ENCODE peak calls at places on chromosome 21, in ten cellular contexts. D is D341Med; B is nucleus accumbens; H is stimulated activated CD8-positive, alpha-beta memory T cell treated with anti-CD3 and anti-CD28 coated beads, Interleukin-7, amount 100 ng/mL, for 4 hours; Z is fibroblast of the conjunctiva; N is lung; T is Right ventricle myocardium superior; A is stimulated activated CD4-positive, alpha-beta T cell treated with anti-CD3 and anti-CD28 coated beads, Interleukin-15, amount 100 ng/mL, for 1 hour; X is H9; F is omental fat pad. V is an unnamed sample.

GRCh38 chr21:14452031-14452778 is 69.3 kb upstream of the HSPA13 start:
- DNase-seq in D (no peak), B (no peak), H (no peak), Z (no peak), N (no peak), T (no peak), A (no peak), X (no peak), F (no peak), V (no peak)

GRCh38 chr21:21200103-21200938 is 202.1 kb downstream of the NCAM2 start:
- DNase-seq in D (no peak), B (no peak), H (peak; percentile 7), Z (peak; percentile 96), N (peak; percentile 34), T (peak; percentile 48), A (no peak), X (no peak), F (peak; percentile 55), V (peak; percentile 19)

GRCh38 chr21:38478782-38479181 is 19.5 kb downstream of the ERG start:
- DNase-seq in D (no peak), B (no peak), H (no peak), Z (no peak), N (no peak), T (no peak), A (no peak), X (no peak), F (no peak), V (no peak)

GRCh38 chr21:26715878-26716506 is 129.2 kb downstream of the ADAMTS1 start:
- DNase-seq in D (peak; percentile 78), B (peak; percentile 30), H (no peak), Z (peak; percentile 29), N (no peak), T (no peak), A (no peak), X (peak; percentile 79), F (no peak), V (peak; percentile 5)

GRCh38 chr21:41755934-41756773 is 10.7 kb downstream of the RIPK4 start:
- DNase-seq in D (no peak), B (no peak), H (no peak), Z (no peak), N (no peak), T (peak; percentile 26), A (no peak), X (no peak), F (no peak), V (no peak)

GRCh38 chr21:32306021-32306780 is 7.5 kb downstream of the MRAP start:
- DNase-seq in D (no peak), B (peak; percentile 82), H (no peak), Z (no peak), N (no peak), T (no peak), A (no peak), X (peak; percentile 96), F (no peak), V (no peak)

GRCh38 chr21:39175154-39175553 is 8.1 kb downstream of the PSMG1 start:
- DNase-seq in D (no peak), B (no peak), H (no peak), Z (no peak), N (no peak), T (no peak), A (no peak), X (no peak), F (no peak), V (no peak)

GRCh38 chr21:38774152-38774551 is 31.6 kb upstream of the ETS2 start:
- DNase-seq in D (no peak), B (no peak), H (no peak), Z (no peak), N (no peak), T (no peak), A (no peak), X (no peak), F (no peak), V (no peak)

GRCh38 chr21:38929652-38930051 is 123.9 kb downstream of the ETS2 start:
- DNase-seq in D (no peak), B (no peak), H (no peak), Z (no peak), N (no peak), T (no peak), A (no peak), X (no peak), F (no peak), V (no peak)

GRCh38 chr21:43808367-43808766 is 19.0 kb downstream of the RRP1 start:
- DNase-seq in D (no peak), B (no peak), H (no peak), Z (no peak), N (no peak), T (no peak), A (no peak), X (no peak), F (no peak), V (no peak)

GRCh38 chr21:39317134-39318090 is 4.0 kb upstream of the BRWD1 start:
- DNase-seq in D (no peak), B (peak; percentile 17), H (no peak), Z (no peak), N (no peak), T (no peak), A (no peak), X (no peak), F (no peak), V (no peak)

GRCh38 chr21:43367296-43367695 is 59.6 kb downstream of the SIK1 start:
- DNase-seq in D (no peak), B (no peak), H (no peak), Z (no peak), N (no peak), T (no peak), A (no peak), X (no peak), F (no peak), V (no peak)

GRCh38 chr21:46402421-46402820 is 56.3 kb upstream of the DIP2A start:
- DNase-seq in D (no peak), B (no peak), H (no peak), Z (no peak), N (no peak), T (peak; percentile 11), A (no peak), X (no peak), F (no peak), V (no peak)

GRCh38 chr21:25369524-25370300 is 237.6 kb downstream of the MRPL39 start:
- DNase-seq in D (no peak), B (no peak), H (no peak), Z (no peak), N (no peak), T (no peak), A (no peak), X (no peak), F (no peak), V (no peak)

GRCh38 chr21:31043495-31043894 is 5.2 kb upstream of the KRTAP19-8 start:
- DNase-seq in D (no peak), B (no peak), H (no peak), Z (no peak), N (no peak), T (no peak), A (no peak), X (no peak), F (no peak), V (no peak)

GRCh38 chr21:39094847-39095525 is 88.3 kb downstream of the PSMG1 start:
- DNase-seq in D (no peak), B (no peak), H (no peak), Z (no peak), N (no peak), T (no peak), A (no peak), X (no peak), F (no peak), V (no peak)

GRCh38 chr21:36135391-36136094 is 664 bp downstream of the CBR3 start:
- DNase-seq in D (peak; percentile 76), B (peak; percentile 68), H (peak; percentile 35), Z (peak; percentile 60), N (peak; percentile 59), T (peak; percentile 89), A (peak; percentile 44), X (peak; percentile 62), F (peak; percentile 44), V (no peak)

GRCh38 chr21:38721983-38722382 is 83.7 kb upstream of the ETS2 start:
- DNase-seq in D (no peak), B (no peak), H (no peak), Z (no peak), N (no peak), T (no peak), A (no peak), X (no peak), F (no peak), V (no peak)

GRCh38 chr21:41886331-41886730 is 7.2 kb upstream of the PRDM15 start:
- DNase-seq in D (no peak), B (no peak), H (no peak), Z (no peak), N (no peak), T (no peak), A (no peak), X (no peak), F (no peak), V (no peak)

GRCh38 chr21:44437696-44438431 is 17.4 kb upstream of the LRRC3 start:
- DNase-seq in D (no peak), B (no peak), H (no peak), Z (no peak), N (no peak), T (peak; percentile 36), A (no peak), X (no peak), F (no peak), V (no peak)

GRCh38 chr21:38241029-38241740 is 15.6 kb upstream of the KCNJ15 start:
- DNase-seq in D (no peak), B (no peak), H (no peak), Z (no peak), N (no peak), T (peak; percentile 63), A (no peak), X (no peak), F (no peak), V (no peak)

GRCh38 chr21:46377789-46378188 is 53.8 kb downstream of the PCNT start:
- DNase-seq in D (no peak), B (no peak), H (no peak), Z (no peak), N (no peak), T (no peak), A (no peak), X (no peak), F (no peak), V (no peak)

GRCh38 chr21:23624281-23624680 is 1983.0 kb downstream of the MRPL39 start:
- DNase-seq in D (no peak), B (no peak), H (no peak), Z (no peak), N (no peak), T (no peak), A (no peak), X (no peak), F (no peak), V (no peak)

GRCh38 chr21:29130234-29130993 is at the start of gene MAP3K7CL:
- DNase-seq in D (no peak), B (no peak), H (no peak), Z (peak; percentile 91), N (peak; percentile 46), T (peak; percentile 67), A (no peak), X (no peak), F (no peak), V (no peak)

GRCh38 chr21:34602061-34602460 is 12.9 kb downstream of the RCAN1 start:
- DNase-seq in D (no peak), B (peak; percentile 14), H (no peak), Z (no peak), N (no peak), T (no peak), A (no peak), X (no peak), F (no peak), V (no peak)